ENCODE peak calls at places on chromosomes 6 and 20, in seven cellular contexts. W is GM23338; H is thyroid gland; X is naive thymus-derived CD4-positive, alpha-beta T cell; S is lower lobe of right lung; A is heart left ventricle; J is CD8-positive, alpha-beta T cell. G is an unnamed sample.

GRCh38 chr6:169905041-169905807 is 153.8 kb downstream of the ERMARD start:
- DNase-seq in W (no peak), H (no peak), X (no peak), S (no peak), A (no peak), J (no peak), G (no peak)

GRCh38 chr20:401682-402495 is 6.2 kb upstream of the RBCK1 start:
- DNase-seq in W (no peak), H (no peak), X (no peak), S (no peak), A (no peak), J (no peak), G (no peak)

GRCh38 chr20:4161447-4162251 is 146.3 kb upstream of the RNF24 start:
- DNase-seq in W (peak; percentile 35), H (peak; percentile 83), X (no peak), S (peak; percentile 52), A (no peak), J (no peak), G (no peak)

GRCh38 chr20:380763-381580 is 412 bp downstream of the TRIB3 start:
- DNase-seq in W (peak; percentile 89), H (peak; percentile 44), X (peak; percentile 36), S (peak; percentile 79), A (peak; percentile 54), J (peak; percentile 59), G (peak; percentile 61)

GRCh38 chr20:62900692-62901584 is 25.4 kb downstream of the DIDO1 start:
- DNase-seq in W (peak; percentile 73), H (peak; percentile 48), X (peak; percentile 54), S (no peak), A (no peak), J (no peak), G (no peak)

GRCh38 chr6:136437246-136437645 is 113.0 kb downstream of the MAP7 start:
- DNase-seq in W (no peak), H (no peak), X (no peak), S (no peak), A (no peak), J (no peak), G (no peak)

GRCh38 chr6:150090328-150090727 is 21.4 kb upstream of the ULBP3 start:
- DNase-seq in W (no peak), H (no peak), X (no peak), S (no peak), A (no peak), J (no peak), G (no peak)

GRCh38 chr6:139372326-139373153 is 1.9 kb downstream of the CITED2 start:
- DNase-seq in W (no peak), H (no peak), X (no peak), S (no peak), A (no peak), J (no peak), G (no peak)

GRCh38 chr6:114272582-114272981 is 70.2 kb downstream of the HS3ST5 start:
- DNase-seq in W (no peak), H (no peak), X (no peak), S (no peak), A (no peak), J (no peak), G (no peak)

GRCh38 chr6:54132587-54132986 is 21.3 kb downstream of the MLIP start:
- DNase-seq in W (no peak), H (no peak), X (no peak), S (no peak), A (no peak), J (no peak), G (no peak)
- H3K4me1 ChIP-seq in W (no peaks in the 10 kb centered on the region), H (no peaks in the 10 kb centered on the region), X (no peaks in the 10 kb centered on the region), S (no peaks in the 10 kb centered on the region), A (no peaks in the 10 kb centered on the region), J (no peaks in the 10 kb centered on the region), G (no peaks in the 10 kb centered on the region)

DNA sequence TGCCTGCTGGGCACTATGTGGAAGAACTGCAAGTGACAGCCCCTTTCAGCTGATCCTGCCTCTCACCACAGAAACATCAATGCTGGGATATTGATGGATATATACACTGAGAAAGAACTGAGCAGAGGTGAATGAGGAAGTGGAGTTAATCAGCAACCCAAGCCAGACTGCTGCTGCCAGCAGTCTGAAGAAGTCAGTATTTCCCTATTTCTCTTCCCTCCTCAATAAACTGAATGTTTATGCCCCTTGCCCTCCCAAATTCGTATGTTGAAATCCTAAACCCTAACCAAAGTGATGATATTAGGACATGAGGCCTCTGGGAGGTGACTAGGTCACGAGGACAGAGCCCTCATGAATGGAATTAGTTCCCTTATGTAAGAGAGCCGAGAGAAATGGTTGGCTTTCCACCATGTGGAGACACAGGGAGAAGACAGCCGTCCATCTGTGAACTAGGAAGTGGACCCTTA is 76.3 kb downstream of the CDK19 start:
- DNase-seq in W (no peak), H (no peak), X (no peak), S (no peak), A (no peak), J (no peak), G (no peak)
- H3K4me1 ChIP-seq in W (no peaks in the 10 kb centered on the region), H (no peaks in the 10 kb centered on the region), X (no peaks in the 10 kb centered on the region), S (no peaks in the 10 kb centered on the region), A (no peaks in the 10 kb centered on the region), J (no peaks in the 10 kb centered on the region), G (no peaks in the 10 kb centered on the region)

DNA sequence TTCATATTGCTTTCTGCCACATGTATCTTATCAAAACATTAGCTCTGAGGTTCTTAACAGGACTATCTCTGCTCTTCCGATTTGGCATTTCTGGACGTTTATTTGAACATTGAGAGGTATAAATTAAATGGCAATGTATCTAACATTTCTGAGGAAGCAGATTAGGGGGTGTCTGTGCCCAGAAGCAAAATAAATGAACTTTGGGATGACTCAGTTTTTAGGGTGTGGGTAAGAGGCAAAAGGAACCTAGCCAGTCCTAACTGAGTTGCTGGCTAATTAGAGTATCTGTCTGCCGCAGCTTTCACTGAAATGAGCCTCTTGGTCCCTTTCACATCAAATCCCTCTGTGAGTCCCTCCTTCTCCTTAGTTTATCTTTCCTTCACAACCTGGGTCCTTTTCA is 1.1 kb downstream of the RNF144B start:
- DNase-seq in W (no peak), H (no peak), X (no peak), S (no peak), A (no peak), J (no peak), G (no peak)
- H3K4me1 ChIP-seq in W (peaks cover 43% of the 10 kb centered on the region), H (peaks cover 44% of the 10 kb centered on the region), X (peaks cover 4% of the 10 kb centered on the region), S (peaks cover 50% of the 10 kb centered on the region), A (no peaks in the 10 kb centered on the region), J (peaks cover 13% of the 10 kb centered on the region), G (no peaks in the 10 kb centered on the region)

GRCh38 chr6:20882014-20882413 is 347.8 kb downstream of the CDKAL1 start:
- DNase-seq in W (peak; percentile 87), H (no peak), X (no peak), S (no peak), A (no peak), J (no peak), G (no peak)

GRCh38 chr6:20879121-20879520 is 344.9 kb downstream of the CDKAL1 start:
- DNase-seq in W (no peak), H (no peak), X (no peak), S (no peak), A (no peak), J (no peak), G (no peak)

GRCh38 chr6:20877008-20877937 is 343.0 kb downstream of the CDKAL1 start:
- DNase-seq in W (no peak), H (no peak), X (no peak), S (no peak), A (peak; percentile 39), J (no peak), G (no peak)

GRCh38 chr6:20881365-20881764 is 347.1 kb downstream of the CDKAL1 start:
- DNase-seq in W (no peak), H (no peak), X (no peak), S (no peak), A (no peak), J (no peak), G (no peak)

DNA sequence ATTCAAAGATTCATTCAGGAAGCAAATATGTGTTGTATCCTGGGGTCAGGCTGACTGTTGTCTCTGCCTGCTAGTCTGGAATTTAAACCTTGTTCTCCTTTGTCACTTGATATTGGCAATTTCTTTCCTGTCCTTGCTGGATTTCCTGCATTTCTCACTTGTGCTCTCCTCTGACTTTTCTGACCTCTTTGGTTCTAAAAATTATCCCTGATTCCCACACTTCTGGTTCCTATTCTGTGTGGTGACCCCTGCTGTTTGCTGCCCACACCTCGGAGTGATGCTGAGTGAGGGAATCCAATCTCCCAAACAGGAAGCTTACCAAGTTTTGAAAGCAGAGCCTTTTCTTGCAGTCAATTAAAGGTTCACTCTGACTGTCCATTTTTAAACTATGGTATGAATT is 345.3 kb downstream of the CDKAL1 start:
- DNase-seq in W (no peak), H (no peak), X (no peak), S (no peak), A (no peak), J (no peak), G (no peak)
- H3K4me1 ChIP-seq in W (peaks cover 63% of the 10 kb centered on the region), H (no peaks in the 10 kb centered on the region), X (no peaks in the 10 kb centered on the region), S (peaks cover 10% of the 10 kb centered on the region), A (no peaks in the 10 kb centered on the region), J (no peaks in the 10 kb centered on the region), G (peaks cover 11% of the 10 kb centered on the region)

GRCh38 chr6:119308048-119308570 is 41.5 kb downstream of the MAN1A1 start:
- DNase-seq in W (peak; percentile 8), H (no peak), X (no peak), S (no peak), A (no peak), J (no peak), G (no peak)

GRCh38 chr6:119311514-119312142 is 37.9 kb downstream of the MAN1A1 start:
- DNase-seq in W (no peak), H (no peak), X (no peak), S (no peak), A (no peak), J (no peak), G (no peak)

GRCh38 chr6:119307041-119307440 is 42.5 kb downstream of the MAN1A1 start:
- DNase-seq in W (no peak), H (no peak), X (no peak), S (no peak), A (no peak), J (no peak), G (no peak)

GRCh38 chr6:119310486-119311036 is 39.0 kb downstream of the MAN1A1 start:
- DNase-seq in W (no peak), H (no peak), X (no peak), S (no peak), A (no peak), J (no peak), G (peak; percentile 28)

GRCh38 chr6:119308994-119309657 is 40.4 kb downstream of the MAN1A1 start:
- DNase-seq in W (no peak), H (no peak), X (no peak), S (no peak), A (no peak), J (no peak), G (no peak)
- H3K4me1 ChIP-seq in W (no peaks in the 10 kb centered on the region), H (no peaks in the 10 kb centered on the region), X (peaks cover 20% of the 10 kb centered on the region), S (peaks cover 64% of the 10 kb centered on the region), A (no peaks in the 10 kb centered on the region), J (peaks cover 18% of the 10 kb centered on the region), G (peaks cover 35% of the 10 kb centered on the region)

DNA sequence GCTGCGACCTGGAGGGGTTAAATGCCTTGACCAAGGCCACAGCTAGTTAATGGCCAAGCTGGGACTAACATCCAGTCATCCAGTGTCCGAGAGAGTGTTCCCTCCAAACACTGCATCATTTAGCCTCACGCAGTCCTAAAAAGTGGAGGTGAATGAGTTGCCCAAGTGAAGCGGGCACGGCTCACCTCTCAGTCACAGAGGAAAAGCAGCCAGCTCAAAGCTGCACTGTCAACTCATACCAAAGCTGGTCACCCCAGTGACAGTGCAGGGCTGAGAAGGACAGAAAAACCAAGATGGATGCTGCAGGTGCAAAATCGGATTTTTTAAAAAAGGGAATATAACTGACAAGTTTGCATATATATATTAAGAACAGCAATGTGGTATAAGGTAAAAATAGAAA is 168.5 kb downstream of the SYNDIG1 start:
- DNase-seq in W (no peak), H (no peak), X (no peak), S (no peak), A (no peak), J (no peak), G (no peak)
- H3K4me1 ChIP-seq in W (peaks cover 24% of the 10 kb centered on the region), H (no peaks in the 10 kb centered on the region), X (no peaks in the 10 kb centered on the region), S (no peaks in the 10 kb centered on the region), A (no peaks in the 10 kb centered on the region), J (no peaks in the 10 kb centered on the region), G (peaks cover 8% of the 10 kb centered on the region)

GRCh38 chr6:134249759-134250602 is 67.9 kb downstream of the SGK1 start:
- DNase-seq in W (no peak), H (no peak), X (no peak), S (no peak), A (no peak), J (no peak), G (no peak)
- H3K4me1 ChIP-seq in W (peaks cover 3% of the 10 kb centered on the region), H (peaks cover 19% of the 10 kb centered on the region), X (peaks cover 34% of the 10 kb centered on the region), S (peaks cover 5% of the 10 kb centered on the region), A (no peaks in the 10 kb centered on the region), J (peaks cover 62% of the 10 kb centered on the region), G (peaks cover 4% of the 10 kb centered on the region)

G was measured in BE2C.